ENCODE peak calls at places on chromosomes 11 and 22, in nine cellular contexts. N, I, G, Z, J, U, F, B and Y are unnamed samples.

GRCh38 chr22:50526849-50527801 is 1.7 kb upstream of the SCO2 start:
- DNase-seq in N (no peak), I (no peak), G (peak), Z (peak), J (no peak), U (peak), F (peak), B (peak), Y (no peak)

GRCh38 chr11:123357990-123358827 is 71.9 kb upstream of the GRAMD1B start:
- DNase-seq in N (no peak), I (no peak), G (peak), Z (no peak), J (no peak), U (peak), F (peak), B (peak), Y (peak)

GRCh38 chr11:77191823-77192495 is 63.9 kb downstream of the MYO7A start:
- DNase-seq in N (peak), I (peak), G (peak), Z (no peak), J (peak), U (peak), F (peak), B (peak), Y (peak)

GRCh38 chr11:47617417-47617809 is 23.2 kb upstream of the C1QTNF4 start:
- DNase-seq in N (peak), I (no peak), G (no peak), Z (peak), J (peak), U (peak), F (peak), B (peak), Y (no peak)

GRCh38 chr11:79438631-79439429 is 2.0 kb downstream of the TENM4 start:
- DNase-seq in N (peak), I (no peak), G (no peak), Z (no peak), J (no peak), U (peak), F (peak), B (peak), Y (peak)

GRCh38 chr22:25368271-25368670 is 148.8 kb downstream of the CRYBB2 start:
- DNase-seq in N (peak), I (no peak), G (no peak), Z (no peak), J (peak), U (peak), F (no peak), B (peak), Y (peak)

GRCh38 chr22:36397081-36397766 is 9.5 kb upstream of the MYH9 start:
- DNase-seq in N (peak), I (no peak), G (no peak), Z (no peak), J (peak), U (peak), F (no peak), B (peak), Y (no peak)

GRCh38 chr11:32341676-32342613 is 93.4 kb downstream of the WT1 start:
- DNase-seq in N (no peak), I (no peak), G (no peak), Z (no peak), J (no peak), U (no peak), F (no peak), B (peak), Y (no peak)

GRCh38 chr11:69801513-69802335 is 17.5 kb downstream of the FGF3 start:
- DNase-seq in N (peak), I (no peak), G (no peak), Z (peak), J (no peak), U (no peak), F (no peak), B (peak), Y (no peak)

GRCh38 chr22:19353363-19354131 is 62.0 kb upstream of the CLTCL1 start:
- DNase-seq in N (no peak), I (no peak), G (no peak), Z (no peak), J (no peak), U (no peak), F (no peak), B (no peak), Y (no peak)

GRCh38 chr11:76657139-76657823 is 13.3 kb downstream of the LRRC32 start:
- DNase-seq in N (no peak), I (no peak), G (no peak), Z (no peak), J (no peak), U (no peak), F (no peak), B (no peak), Y (no peak)

GRCh38 chr11:88421530-88421929 is 84.0 kb upstream of the CTSC start:
- DNase-seq in N (no peak), I (no peak), G (peak), Z (peak), J (peak), U (no peak), F (peak), B (peak), Y (no peak)

GRCh38 chr11:29328961-29329441 is 687.8 kb downstream of the KCNA4 start:
- DNase-seq in N (peak), I (no peak), G (no peak), Z (no peak), J (peak), U (peak), F (no peak), B (peak), Y (peak)

GRCh38 chr11:126160345-126161145 is 50.9 kb downstream of the RPUSD4 start:
- DNase-seq in N (no peak), I (no peak), G (no peak), Z (no peak), J (no peak), U (no peak), F (no peak), B (no peak), Y (no peak)

GRCh38 chr11:79415411-79415810 is 25.4 kb downstream of the TENM4 start:
- DNase-seq in N (peak), I (no peak), G (no peak), Z (no peak), J (no peak), U (peak), F (no peak), B (no peak), Y (peak)

GRCh38 chr22:42743501-42743991 is 22.9 kb upstream of the A4GALT start:
- DNase-seq in N (peak), I (no peak), G (no peak), Z (no peak), J (peak), U (peak), F (no peak), B (peak), Y (peak)

GRCh38 chr11:75891947-75892739 is 77.1 kb downstream of the UVRAG start:
- DNase-seq in N (no peak), I (no peak), G (no peak), Z (peak), J (no peak), U (no peak), F (no peak), B (no peak), Y (no peak)

GRCh38 chr11:73598719-73599379 is 937 bp upstream of the FAM168A start:
- DNase-seq in N (no peak), I (no peak), G (no peak), Z (no peak), J (no peak), U (no peak), F (peak), B (no peak), Y (no peak)

GRCh38 chr11:76424379-76424778 is 20.4 kb upstream of the EMSY start:
- DNase-seq in N (no peak), I (no peak), G (no peak), Z (no peak), J (no peak), U (no peak), F (peak), B (no peak), Y (no peak)

GRCh38 chr11:83659466-83659865 is 373.3 kb upstream of the CCDC90B start:
- DNase-seq in N (no peak), I (no peak), G (no peak), Z (no peak), J (no peak), U (no peak), F (no peak), B (no peak), Y (no peak)

GRCh38 chr11:5929571-5929970 is 12.5 kb upstream of the OR56A3 start:
- DNase-seq in N (no peak), I (no peak), G (no peak), Z (no peak), J (no peak), U (no peak), F (no peak), B (no peak), Y (no peak)

GRCh38 chr11:68545796-68546195 is 85.2 kb downstream of the PPP6R3 start:
- DNase-seq in N (no peak), I (no peak), G (no peak), Z (no peak), J (no peak), U (no peak), F (no peak), B (no peak), Y (no peak)

GRCh38 chr11:1335264-1335810 is 25.9 kb upstream of the TOLLIP start:
- DNase-seq in N (no peak), I (no peak), G (no peak), Z (no peak), J (no peak), U (no peak), F (no peak), B (no peak), Y (no peak)

GRCh38 chr22:47433627-47434026 is 671.2 kb downstream of the TBC1D22A start:
- DNase-seq in N (no peak), I (no peak), G (no peak), Z (no peak), J (no peak), U (no peak), F (no peak), B (no peak), Y (no peak)

GRCh38 chr22:23285734-23286133 is 105.4 kb downstream of the BCR start:
- DNase-seq in N (peak), I (no peak), G (no peak), Z (no peak), J (peak), U (peak), F (no peak), B (peak), Y (peak)

GRCh38 chr11:114250180-114250579 is 46.0 kb upstream of the NNMT start:
- DNase-seq in N (no peak), I (no peak), G (no peak), Z (no peak), J (no peak), U (no peak), F (no peak), B (no peak), Y (no peak)